ENCODE peak calls at places on chromosomes 13 and 19, in nine cellular contexts. K, D, N, R, J, V, P, T and Y are unnamed samples.
A peak's percentile ranks its signal among the peaks of the same experiment; 100 is the strongest.

GRCh38 chr19:33048806-33049676 is 15.6 kb downstream of the RHPN2 start:
- DNase-seq in K (no peak), D (no peak), N (peak; percentile 72), R (peak; percentile 24), J (no peak), V (no peak), P (no peak), T (no peak), Y (no peak)

GRCh38 chr19:17260842-17261325 is 3.7 kb downstream of the USHBP1 start:
- DNase-seq in K (peak; percentile 94), D (peak; percentile 90), N (peak; percentile 66), R (peak; percentile 64), J (peak; percentile 68), V (peak; percentile 62), P (peak; percentile 94), T (no peak), Y (no peak)

GRCh38 chr13:92823059-92823458 is 403.5 kb upstream of the GPC6 start:
- DNase-seq in K (no peak), D (no peak), N (no peak), R (no peak), J (no peak), V (no peak), P (no peak), T (no peak), Y (no peak)

GRCh38 chr19:35107541-35107939 is 8.1 kb upstream of the FXYD3 start:
- DNase-seq in K (no peak), D (no peak), N (peak; percentile 97), R (no peak), J (no peak), V (no peak), P (no peak), T (no peak), Y (no peak)

GRCh38 chr19:4506449-4507149 is 11.7 kb downstream of the PLIN4 start:
- DNase-seq in K (no peak), D (no peak), N (peak; percentile 48), R (peak; percentile 80), J (peak; percentile 44), V (peak; percentile 70), P (peak; percentile 30), T (no peak), Y (no peak)

GRCh38 chr19:46056536-46056935 is 15.7 kb upstream of the IGFL4 start:
- DNase-seq in K (no peak), D (no peak), N (peak; percentile 96), R (no peak), J (no peak), V (no peak), P (no peak), T (no peak), Y (no peak)

GRCh38 chr13:108993346-108993745 is 363.9 kb downstream of the MYO16 start:
- DNase-seq in K (no peak), D (no peak), N (peak; percentile 50), R (peak; percentile 74), J (no peak), V (no peak), P (no peak), T (no peak), Y (no peak)

GRCh38 chr19:2719910-2720776 is 1.0 kb downstream of the DIRAS1 start:
- DNase-seq in K (no peak), D (no peak), N (no peak), R (peak; percentile 40), J (peak; percentile 33), V (no peak), P (no peak), T (no peak), Y (no peak)

GRCh38 chr13:23993439-23993980 is 96.2 kb upstream of the C1QTNF9B start:
- DNase-seq in K (no peak), D (no peak), N (no peak), R (peak; percentile 93), J (no peak), V (peak; percentile 50), P (no peak), T (no peak), Y (no peak)

GRCh38 chr13:23999411-23999810 is 102.1 kb upstream of the C1QTNF9B start:
- DNase-seq in K (no peak), D (no peak), N (no peak), R (no peak), J (no peak), V (no peak), P (no peak), T (no peak), Y (no peak)

GRCh38 chr13:23992722-23993438 is 95.6 kb upstream of the C1QTNF9B start:
- DNase-seq in K (no peak), D (no peak), N (no peak), R (no peak), J (no peak), V (no peak), P (no peak), T (no peak), Y (no peak)

GRCh38 chr13:23996456-23996855 is 99.2 kb upstream of the C1QTNF9B start:
- DNase-seq in K (no peak), D (no peak), N (no peak), R (no peak), J (no peak), V (no peak), P (no peak), T (no peak), Y (no peak)

GRCh38 chr13:23995283-23996073 is 98.2 kb upstream of the C1QTNF9B start:
- DNase-seq in K (no peak), D (no peak), N (no peak), R (no peak), J (no peak), V (no peak), P (no peak), T (no peak), Y (no peak)
- TF ChIP-seq CTCF in K (no peak), D (no peak), N (no peak), R (no peak), J (no peak), V (no peak), P (no peak), T (no peak), Y (no peak)

GRCh38 chr13:32316030-32316344 is 679 bp downstream of the BRCA2 start:
- DNase-seq in K (no peak), D (no peak), N (no peak), R (no peak), J (no peak), V (no peak), P (no peak), T (no peak), Y (no peak)

GRCh38 chr13:32314968-32315254 is 252 bp downstream of the ZAR1L start:
- DNase-seq in K (no peak), D (peak; percentile 66), N (peak; percentile 42), R (peak; percentile 44), J (peak; percentile 48), V (peak; percentile 65), P (peak; percentile 89), T (no peak), Y (no peak)

GRCh38 chr13:32316476-32316875 is 1.2 kb downstream of the BRCA2 start:
- DNase-seq in K (no peak), D (no peak), N (no peak), R (no peak), J (no peak), V (no peak), P (no peak), T (no peak), Y (no peak)

GRCh38 chr13:32315255-32316029 is at the start of the genes BRCA2 and ZAR1L:
- DNase-seq in K (peak; percentile 95), D (peak; percentile 88), N (peak; percentile 83), R (peak; percentile 87), J (peak; percentile 81), V (peak; percentile 90), P (peak; percentile 94), T (peak; percentile 96), Y (peak; percentile 96)

DNA sequence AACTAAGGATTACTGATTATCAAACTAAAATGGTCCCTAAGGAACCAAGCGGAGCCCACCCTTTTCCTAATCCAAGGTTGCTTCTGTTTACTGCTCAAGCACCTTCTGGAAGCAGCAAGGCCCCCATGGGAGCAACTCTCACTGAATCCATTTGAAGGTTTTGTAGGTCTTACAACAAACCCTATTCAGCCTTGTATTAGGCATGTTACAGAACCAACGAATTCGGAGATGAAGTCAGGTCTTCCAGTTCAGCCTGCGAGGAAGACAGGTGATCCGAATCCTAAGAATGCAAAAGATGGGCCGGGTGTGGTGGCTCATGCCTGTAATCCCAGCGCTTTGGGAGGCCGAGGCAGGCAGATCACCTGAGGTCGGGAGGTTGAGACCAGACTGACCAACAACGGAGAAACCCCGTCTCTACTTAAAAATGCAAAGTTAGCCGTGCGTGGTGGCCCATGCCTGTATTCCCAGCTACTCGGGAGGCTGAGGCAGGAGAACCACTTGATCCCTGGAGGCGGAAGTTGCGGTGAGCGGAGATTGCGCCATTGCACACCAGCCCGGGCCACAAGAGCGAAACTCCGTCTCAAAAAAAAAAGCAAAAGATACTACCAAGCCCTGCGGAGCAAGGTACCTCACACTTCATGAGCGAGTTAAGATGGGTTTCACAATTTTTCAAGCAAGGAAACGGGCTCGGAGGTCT is 744 bp downstream of the ZAR1L start:
- DNase-seq in K (peak; percentile 86), D (no peak), N (no peak), R (no peak), J (no peak), V (no peak), P (no peak), T (no peak), Y (no peak)
- TF ChIP-seq CTCF in K (no peak), D (no peak), N (no peak), R (no peak), J (no peak), V (no peak), P (no peak), T (no peak), Y (no peak)

DNA sequence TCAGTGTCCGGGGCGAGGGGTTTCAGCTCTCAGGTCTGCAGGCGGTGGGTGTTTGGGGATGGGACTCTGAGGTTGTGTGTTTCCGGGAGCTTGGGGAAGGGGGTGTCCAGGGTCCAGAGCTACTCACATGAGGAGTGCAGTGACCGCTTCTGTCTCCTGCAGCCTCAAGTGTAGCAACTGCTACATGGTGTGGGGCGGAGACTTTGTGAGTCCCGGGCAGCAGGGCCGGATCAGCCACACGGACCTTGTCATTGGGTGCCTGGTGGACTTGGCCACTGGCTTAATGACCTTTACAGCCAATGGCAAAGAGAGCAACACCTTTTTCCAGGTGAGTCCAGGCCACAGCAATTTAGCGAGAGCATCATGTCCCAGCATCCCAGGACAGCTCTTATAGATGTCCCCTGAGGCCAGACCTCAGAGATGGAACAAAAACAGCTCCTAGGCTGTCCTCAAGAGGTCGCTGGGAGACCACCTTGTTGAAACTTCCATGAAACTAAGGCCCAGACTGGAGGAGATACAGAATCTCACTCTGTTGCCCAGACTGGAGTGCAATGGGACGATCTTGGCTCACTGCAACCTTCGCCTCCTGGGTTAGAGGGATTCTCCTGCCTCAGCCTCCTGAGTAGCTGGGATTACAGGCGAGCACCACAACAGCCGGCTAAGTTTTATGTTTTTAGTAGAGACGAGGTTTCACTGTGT is 44.9 kb downstream of the RYR1 start:
- DNase-seq in K (no peak), D (no peak), N (no peak), R (no peak), J (no peak), V (no peak), P (peak; percentile 30), T (no peak), Y (no peak)
- TF ChIP-seq CTCF in K (no peak), D (no peak), N (no peak), R (peak; percentile 15), J (peak; percentile 37), V (no peak), P (no peak), T (no peak), Y (peak; percentile 26)

GRCh38 chr19:18542936-18543813 is at the start of gene FKBP8:
- DNase-seq in K (peak; percentile 97), D (peak; percentile 95), N (peak; percentile 73), R (peak; percentile 79), J (peak; percentile 75), V (peak; percentile 85), P (peak; percentile 97), T (peak; percentile 97), Y (peak; percentile 96)

GRCh38 chr19:18539372-18539771 is 4.0 kb downstream of the FKBP8 start:
- DNase-seq in K (no peak), D (no peak), N (no peak), R (no peak), J (no peak), V (no peak), P (no peak), T (no peak), Y (no peak)

GRCh38 chr19:18541992-18542935 is 1.1 kb downstream of the FKBP8 start:
- DNase-seq in K (no peak), D (peak; percentile 19), N (no peak), R (no peak), J (no peak), V (no peak), P (peak; percentile 36), T (no peak), Y (no peak)

GRCh38 chr19:18541258-18541991 is 1.9 kb downstream of the FKBP8 start:
- DNase-seq in K (no peak), D (no peak), N (no peak), R (no peak), J (peak; percentile 75), V (no peak), P (peak; percentile 19), T (no peak), Y (no peak)

GRCh38 chr19:18543814-18544475 is 572 bp upstream of the FKBP8 start:
- DNase-seq in K (peak; percentile 72), D (peak; percentile 68), N (peak; percentile 74), R (peak; percentile 40), J (peak; percentile 52), V (peak; percentile 55), P (peak; percentile 91), T (no peak), Y (no peak)
- TF ChIP-seq CTCF in K (no peak), D (no peak), N (no peak), R (no peak), J (no peak), V (no peak), P (no peak), T (no peak), Y (no peak)